ENCODE peak calls at places on chromosome 10, in four cellular contexts. I is heart right ventricle, J is prostate gland, S is Caco-2. K is an unnamed sample.
A peak's percentile ranks its signal among the peaks of the same experiment; 100 is the strongest.

GRCh38 chr10:112265745-112266144 is 17.5 kb upstream of the TECTB start:
- DNase-seq in I (no peak), J (no peak), S (no peak), K (no peak)

GRCh38 chr10:59997807-59998525 is 91.6 kb upstream of the CCDC6 start:
- DNase-seq in I (no peak), J (peak; percentile 10), S (no peak), K (no peak)

GRCh38 chr10:34731885-34732701 is 83.0 kb downstream of the PARD3 start:
- DNase-seq in I (no peak), J (no peak), S (peak; percentile 46), K (no peak)

GRCh38 chr10:72563327-72563932 is 62.4 kb downstream of the MICU1 start:
- DNase-seq in I (no peak), J (no peak), S (no peak), K (no peak)

GRCh38 chr10:74156919-74157289 is 5.9 kb downstream of the ADK start:
- DNase-seq in I (peak; percentile 44), J (no peak), S (no peak), K (no peak)

GRCh38 chr10:36621346-36621745 is 504.1 kb upstream of the ANKRD30A start:
- DNase-seq in I (no peak), J (no peak), S (no peak), K (no peak)

GRCh38 chr10:27792191-27792590 is 46.6 kb upstream of the MKX start:
- DNase-seq in I (no peak), J (no peak), S (no peak), K (no peak)

GRCh38 chr10:35765039-35765662 is 123.1 kb upstream of the FZD8 start:
- DNase-seq in I (peak; percentile 18), J (no peak), S (peak; percentile 66), K (no peak)

GRCh38 chr10:269440-270074 is 134.3 kb downstream of the ZMYND11 start:
- DNase-seq in I (no peak), J (no peak), S (no peak), K (no peak)

GRCh38 chr10:34492081-34492480 is 323.0 kb downstream of the PARD3 start:
- DNase-seq in I (no peak), J (no peak), S (no peak), K (no peak)

GRCh38 chr10:89887830-89888229 is 186.4 kb downstream of the KIF20B start:
- DNase-seq in I (no peak), J (no peak), S (no peak), K (no peak)

GRCh38 chr10:49606981-49607535 is 3.1 kb upstream of the SLC18A3 start:
- DNase-seq in I (peak; percentile 71), J (no peak), S (peak; percentile 93), K (peak; percentile 28)

GRCh38 chr10:132450466-132450824 is 53.4 kb downstream of the PWWP2B start:
- DNase-seq in I (peak; percentile 7), J (no peak), S (no peak), K (no peak)

GRCh38 chr10:132732518-132732917 is 53.4 kb downstream of the NKX6-2 start:
- DNase-seq in I (no peak), J (no peak), S (no peak), K (no peak)

GRCh38 chr10:110083884-110084283 is 76.1 kb downstream of the ADD3 start:
- DNase-seq in I (no peak), J (no peak), S (no peak), K (no peak)

GRCh38 chr10:14781763-14782162 is 7.1 kb upstream of the FAM107B start:
- DNase-seq in I (no peak), J (no peak), S (no peak), K (no peak)

GRCh38 chr10:77045046-77045445 is 592.6 kb downstream of the KCNMA1 start:
- DNase-seq in I (no peak), J (no peak), S (no peak), K (no peak)

GRCh38 chr10:132519382-132520146 is 18.0 kb upstream of the INPP5A start:
- DNase-seq in I (no peak), J (no peak), S (no peak), K (peak; percentile 21)

GRCh38 chr10:14560274-14560673 is 214.4 kb downstream of the FAM107B start:
- DNase-seq in I (no peak), J (no peak), S (peak; percentile 85), K (no peak)

GRCh38 chr10:131578472-131578970 is 267.0 kb upstream of the TCERG1L start:
- DNase-seq in I (no peak), J (no peak), S (no peak), K (no peak)

GRCh38 chr10:114367041-114367675 is 37.1 kb downstream of the AFAP1L2 start:
- DNase-seq in I (no peak), J (peak; percentile 52), S (no peak), K (no peak)

GRCh38 chr10:72886596-72887522 is 6.7 kb upstream of the OIT3 start:
- DNase-seq in I (no peak), J (no peak), S (no peak), K (no peak)

GRCh38 chr10:102515724-102516123 is 12.0 kb downstream of the SUFU start:
- DNase-seq in I (no peak), J (no peak), S (no peak), K (no peak)

GRCh38 chr10:121732676-121733445 is 134.6 kb upstream of the FGFR2 start:
- DNase-seq in I (no peak), J (no peak), S (peak; percentile 19), K (no peak)

GRCh38 chr10:108582387-108582786 is 1340.9 kb downstream of the XPNPEP1 start:
- DNase-seq in I (no peak), J (no peak), S (peak; percentile 47), K (no peak)

GRCh38 chr10:11225935-11226334 is 208.3 kb downstream of the CELF2 start:
- DNase-seq in I (no peak), J (peak; percentile 76), S (no peak), K (no peak)

GRCh38 chr10:27893320-27894014 is 105.4 kb downstream of the ODAD2 start:
- DNase-seq in I (no peak), J (no peak), S (no peak), K (no peak)

GRCh38 chr10:44308935-44309334 is 76.0 kb downstream of the CXCL12 start:
- DNase-seq in I (no peak), J (no peak), S (no peak), K (no peak)

GRCh38 chr10:52570490-52570889 is 202.1 kb downstream of the MBL2 start:
- DNase-seq in I (no peak), J (no peak), S (no peak), K (no peak)

GRCh38 chr10:101771380-101771779 is 4.5 kb downstream of the FGF8 start:
- DNase-seq in I (no peak), J (no peak), S (no peak), K (no peak)

GRCh38 chr10:76899490-76899889 is 738.1 kb downstream of the KCNMA1 start:
- DNase-seq in I (no peak), J (no peak), S (no peak), K (no peak)

GRCh38 chr10:34262965-34263364 is 552.1 kb downstream of the PARD3 start:
- DNase-seq in I (no peak), J (no peak), S (peak; percentile 21), K (no peak)

GRCh38 chr10:96073722-96074121 is 30.3 kb downstream of the CCNJ start:
- DNase-seq in I (no peak), J (no peak), S (no peak), K (no peak)

GRCh38 chr10:48406204-48406603 is 99.7 kb downstream of the MAPK8 start:
- DNase-seq in I (no peak), J (no peak), S (no peak), K (no peak)

GRCh38 chr10:116626815-116627214 is 6.1 kb downstream of the PNLIPRP2 start:
- DNase-seq in I (no peak), J (no peak), S (no peak), K (no peak)

GRCh38 chr10:116630020-116630419 is 9.3 kb downstream of the PNLIPRP2 start:
- DNase-seq in I (no peak), J (no peak), S (no peak), K (no peak)

GRCh38 chr10:116625845-116626244 is 5.1 kb downstream of the PNLIPRP2 start:
- DNase-seq in I (no peak), J (no peak), S (no peak), K (no peak)

GRCh38 chr10:116629340-116629739 is 8.6 kb downstream of the PNLIPRP2 start:
- DNase-seq in I (no peak), J (no peak), S (no peak), K (no peak)

DNA sequence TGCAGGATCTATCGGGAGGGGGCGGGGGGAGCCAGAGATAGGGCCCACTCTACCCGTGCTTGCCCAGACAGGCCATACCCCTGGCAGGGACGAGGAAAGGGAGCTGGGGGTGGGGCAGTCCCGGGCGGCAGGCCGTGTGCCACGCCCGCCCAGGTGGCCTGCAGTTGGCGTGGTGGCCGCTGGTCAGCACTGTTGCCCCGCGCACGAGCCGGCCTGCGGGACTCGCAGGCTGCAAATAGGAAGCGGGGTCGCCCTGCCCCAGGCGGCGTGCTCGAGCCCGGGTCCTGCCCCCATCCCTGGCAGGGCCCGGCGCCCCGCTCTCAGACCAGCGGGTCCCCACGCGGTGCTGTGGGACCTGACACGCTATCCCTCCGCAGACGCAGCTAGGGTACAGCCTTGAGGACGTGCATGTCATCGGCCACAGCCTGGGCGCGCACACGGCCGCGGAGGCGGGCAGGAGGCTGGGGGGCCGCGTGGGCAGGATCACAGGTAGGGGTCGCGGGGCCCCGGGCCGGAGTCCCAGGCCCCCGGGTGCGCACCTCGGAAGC is 6.7 kb downstream of the PNLIPRP2 start:
- DNase-seq in I (no peak), J (no peak), S (peak; percentile 81), K (no peak)
- TF ChIP-seq CTCF in I (no peak), J (peak; percentile 52), S (peak; percentile 68), K (no peak)

GRCh38 chr10:124736491-124737136 is 7.6 kb downstream of the FAM53B start:
- DNase-seq in I (peak; percentile 87), J (peak; percentile 60), S (no peak), K (no peak)
- TF ChIP-seq CTCF in I (no peak), J (no peak), S (no peak), K (no peak)

GRCh38 chr10:29381230-29381563 is 92.3 kb downstream of the LYZL1 start:
- DNase-seq in I (no peak), J (no peak), S (no peak), K (no peak)
- TF ChIP-seq CTCF in I (no peak), J (no peak), S (no peak), K (no peak)

DNA sequence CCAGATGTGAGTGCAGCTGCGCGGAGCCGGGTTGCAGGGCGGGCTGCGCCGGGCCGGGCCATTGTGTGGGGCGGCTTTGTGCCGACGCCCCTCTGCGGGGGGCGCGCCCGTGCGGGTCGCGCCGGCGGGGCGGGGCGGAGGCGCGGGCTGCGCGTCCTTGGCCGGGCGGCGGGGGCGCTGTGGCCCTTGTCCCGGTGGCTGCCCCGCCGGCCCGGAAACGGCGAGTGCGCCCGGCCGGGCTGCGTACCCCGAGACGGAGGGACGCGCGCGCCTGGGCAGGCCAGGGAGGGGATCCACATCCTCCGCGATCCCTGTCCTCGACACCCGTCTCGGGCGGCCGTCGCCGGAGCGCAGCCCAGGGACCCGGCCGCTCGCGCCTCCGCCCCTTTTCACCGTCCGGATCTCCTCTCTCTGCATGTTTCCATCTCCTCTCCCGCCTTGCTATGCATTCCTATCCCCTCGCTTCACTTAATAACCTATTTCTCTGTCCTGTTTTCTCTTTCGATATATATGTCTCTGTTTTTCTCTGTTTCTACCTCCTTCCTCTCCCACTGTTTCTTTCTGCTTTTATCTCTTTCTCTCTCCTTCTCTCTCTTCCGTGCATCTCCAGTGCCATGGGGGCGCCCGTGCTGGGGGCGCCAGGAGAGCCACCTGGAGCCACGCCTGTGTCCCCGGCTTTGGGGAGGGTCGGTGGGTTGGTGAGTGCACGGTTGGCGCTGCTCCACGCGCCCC is 765 bp downstream of the PFKFB3 start:
- DNase-seq in I (peak; percentile 66), J (peak; percentile 38), S (peak; percentile 85), K (no peak)
- TF ChIP-seq CTCF in I (peak; percentile 39), J (peak; percentile 40), S (peak; percentile 20), K (no peak)

K was measured in omental fat pad.